ENCODE peak calls at places on chromosomes 6 and 20, in seven cellular contexts. F is suprapubic skin, W is GM23338, S is breast epithelium, R is GM12891, H is HL-60, T is GM12892. N is an unnamed sample.

GRCh38 chr6:11806561-11807317 is 28.1 kb upstream of the ADTRP start:
- DNase-seq in F (no peak), W (no peak), S (peak; percentile 39), R (no peak), H (no peak), T (no peak), N (no peak)

GRCh38 chr6:4928426-4928825 is 75.4 kb downstream of the RPP40 start:
- DNase-seq in F (no peak), W (no peak), S (no peak), R (no peak), H (no peak), T (no peak), N (no peak)

GRCh38 chr6:2697291-2697690 is 53.4 kb downstream of the MYLK4 start:
- DNase-seq in F (no peak), W (peak; percentile 52), S (no peak), R (no peak), H (no peak), T (no peak), N (no peak)

GRCh38 chr6:79669766-79670165 is 38.6 kb downstream of the SH3BGRL2 start:
- DNase-seq in F (no peak), W (no peak), S (no peak), R (no peak), H (no peak), T (no peak), N (no peak)

GRCh38 chr6:154942770-154943169 is 52.3 kb upstream of the TIAM2 start:
- DNase-seq in F (no peak), W (no peak), S (no peak), R (no peak), H (no peak), T (no peak), N (no peak)

GRCh38 chr6:77456531-77457248 is 6.6 kb downstream of the HTR1B start:
- DNase-seq in F (no peak), W (no peak), S (no peak), R (no peak), H (no peak), T (no peak), N (no peak)

GRCh38 chr6:27547157-27548075 is 74.5 kb upstream of the ZNF184 start:
- DNase-seq in F (no peak), W (peak; percentile 80), S (no peak), R (no peak), H (no peak), T (no peak), N (peak; percentile 91)

GRCh38 chr6:137904822-137905617 is 38.0 kb downstream of the TNFAIP3 start:
- DNase-seq in F (no peak), W (no peak), S (no peak), R (no peak), H (no peak), T (no peak), N (no peak)

GRCh38 chr20:5844063-5844681 is 94.0 kb downstream of the SHLD1 start:
- DNase-seq in F (no peak), W (no peak), S (no peak), R (peak; percentile 44), H (no peak), T (peak; percentile 40), N (no peak)

DNA sequence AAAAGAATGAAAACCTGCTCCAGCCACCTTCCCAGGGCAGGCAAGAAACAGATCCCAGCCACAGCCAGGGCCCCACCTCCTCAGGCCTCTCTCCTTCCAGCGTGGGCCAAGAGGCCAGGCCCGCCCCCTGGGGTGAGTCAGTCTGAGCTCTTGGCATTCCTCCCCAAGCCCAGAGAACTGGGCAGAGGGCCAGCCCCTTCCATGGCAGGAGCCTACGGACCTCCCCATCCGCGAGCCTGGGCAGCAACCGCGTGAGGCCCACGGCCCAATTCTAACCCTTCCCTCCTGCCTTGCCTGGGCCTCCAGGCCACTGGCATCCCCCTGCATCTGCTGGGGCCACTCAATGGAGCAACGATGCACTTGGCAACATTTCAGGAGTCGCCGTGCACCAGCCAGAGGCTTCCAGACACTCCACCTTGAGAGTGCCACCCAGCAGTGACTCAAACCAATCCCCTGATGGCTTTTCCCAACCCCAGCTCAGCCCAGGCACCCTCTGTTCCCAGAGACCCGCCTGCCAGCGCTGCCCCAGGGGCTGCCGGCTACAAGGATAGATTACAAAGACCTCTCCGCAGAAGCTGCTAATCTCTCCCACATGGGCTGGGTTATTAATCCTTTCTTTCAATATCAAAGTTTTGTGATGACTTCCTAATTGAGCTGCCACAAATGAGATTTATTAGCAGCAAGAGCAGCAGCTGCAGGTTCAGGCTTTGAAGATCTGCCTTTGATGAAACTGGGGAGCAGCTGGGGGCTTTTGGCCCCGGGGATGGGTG is 85.8 kb downstream of the NFATC2 start:
- DNase-seq in F (peak; percentile 96), W (peak; percentile 35), S (peak; percentile 95), R (no peak), H (peak; percentile 70), T (no peak), N (no peak)
- TF ChIP-seq POLR2AphosphoS5 in F (peak; percentile 65), W (no peak), S (peak; percentile 51), R (no peak), H (no peak), T (no peak), N (no peak)

DNA sequence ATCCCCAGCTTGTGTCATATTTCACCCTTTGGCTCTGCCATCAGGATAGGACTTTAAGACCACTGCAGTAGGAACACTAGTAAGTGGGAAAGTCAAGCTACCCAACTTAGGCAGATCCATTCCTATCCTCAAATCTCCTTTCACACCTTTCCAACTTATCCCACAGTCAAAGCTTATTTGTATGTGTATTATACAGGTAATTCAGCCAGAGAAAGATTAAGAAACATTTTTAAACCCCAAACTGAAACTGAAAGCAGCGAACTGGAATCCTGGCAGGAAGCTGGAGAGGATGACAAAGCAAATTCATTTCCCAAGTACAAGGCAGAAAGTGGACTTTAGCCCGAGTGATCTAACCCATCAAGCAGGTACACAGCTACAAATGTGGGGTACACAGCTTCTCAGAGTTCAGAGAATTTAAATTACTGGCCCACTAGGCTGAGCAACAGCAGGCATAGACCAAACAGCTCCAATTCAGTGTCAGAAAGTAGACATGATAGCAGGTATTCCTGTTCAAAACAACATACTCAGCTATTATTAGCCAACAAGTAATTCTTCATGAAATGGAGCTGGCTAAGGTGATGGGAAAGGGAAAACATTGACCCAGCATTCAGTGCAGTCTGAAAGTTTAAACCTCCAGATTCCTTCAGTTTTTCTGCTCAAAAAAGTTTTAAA is 39.1 kb downstream of the ILRUN start:
- DNase-seq in F (no peak), W (peak; percentile 45), S (peak; percentile 43), R (no peak), H (no peak), T (no peak), N (no peak)
- TF ChIP-seq POLR2AphosphoS5 in F (no peak), W (no peak), S (no peak), R (no peak), H (no peak), T (no peak), N (no peak)

GRCh38 chr6:41636803-41637178 is 1.5 kb upstream of the MDFI start:
- DNase-seq in F (no peak), W (peak; percentile 86), S (peak; percentile 77), R (no peak), H (no peak), T (no peak), N (peak; percentile 50)
- TF ChIP-seq POLR2AphosphoS5 in F (no peak), W (no peak), S (no peak), R (no peak), H (no peak), T (no peak), N (no peak)

GRCh38 chr20:23152308-23152892 is 66.3 kb upstream of the CD93 start:
- DNase-seq in F (no peak), W (no peak), S (no peak), R (no peak), H (peak; percentile 55), T (no peak), N (peak; percentile 27)
- TF ChIP-seq POLR2AphosphoS5 in F (peak; percentile 39), W (no peak), S (peak; percentile 85), R (no peak), H (no peak), T (no peak), N (no peak)

DNA sequence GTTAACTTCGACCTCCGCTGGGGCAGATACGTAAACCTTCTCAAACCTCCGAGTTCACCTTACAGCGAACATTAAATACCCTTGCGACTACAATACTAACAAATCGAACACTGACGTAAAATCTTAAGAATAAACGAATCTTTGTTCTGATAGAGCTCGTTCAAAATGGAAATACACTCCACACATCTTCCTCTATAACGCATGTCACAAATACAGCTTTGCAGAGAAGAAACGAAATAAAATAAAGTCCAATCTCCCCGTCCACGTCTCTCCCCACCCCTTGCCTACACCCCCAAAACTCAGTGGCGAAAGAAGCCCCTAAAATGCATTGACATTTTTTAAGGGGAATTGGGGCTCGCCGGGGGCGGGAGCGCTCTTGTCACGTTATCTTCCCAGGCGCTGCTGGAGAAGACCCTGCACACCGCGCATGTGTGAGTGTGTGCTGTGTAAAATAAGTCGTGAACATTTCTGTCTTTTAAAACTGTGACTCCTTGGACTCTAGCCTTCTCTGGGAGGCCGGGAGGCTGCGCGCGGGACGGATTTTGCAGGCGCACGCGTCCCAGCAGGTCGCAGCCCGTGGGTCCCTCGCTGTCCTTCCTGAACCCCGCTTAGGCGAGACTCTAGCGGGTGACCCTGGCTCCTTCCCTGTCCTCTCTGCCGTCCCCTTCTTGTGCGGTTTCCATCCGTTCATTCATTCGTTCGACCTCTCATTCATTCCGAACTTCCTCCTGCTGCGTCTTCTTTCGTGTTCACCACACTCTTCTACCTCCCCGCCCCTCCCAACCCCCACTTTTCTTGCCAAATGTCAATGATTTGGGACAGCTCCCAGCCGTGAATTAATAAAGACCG is 2.4 kb downstream of the NRN1 start:
- DNase-seq in F (no peak), W (peak; percentile 54), S (no peak), R (no peak), H (no peak), T (no peak), N (peak; percentile 55)
- TF ChIP-seq POLR2AphosphoS5 in F (no peak), W (no peak), S (no peak), R (no peak), H (no peak), T (no peak), N (no peak)

GRCh38 chr6:10418862-10419748 is 4.2 kb upstream of the TFAP2A start:
- DNase-seq in F (peak; percentile 72), W (peak; percentile 95), S (peak; percentile 87), R (no peak), H (no peak), T (no peak), N (no peak)
- TF ChIP-seq POLR2AphosphoS5 in F (no peak), W (no peak), S (no peak), R (no peak), H (no peak), T (no peak), N (no peak)

DNA sequence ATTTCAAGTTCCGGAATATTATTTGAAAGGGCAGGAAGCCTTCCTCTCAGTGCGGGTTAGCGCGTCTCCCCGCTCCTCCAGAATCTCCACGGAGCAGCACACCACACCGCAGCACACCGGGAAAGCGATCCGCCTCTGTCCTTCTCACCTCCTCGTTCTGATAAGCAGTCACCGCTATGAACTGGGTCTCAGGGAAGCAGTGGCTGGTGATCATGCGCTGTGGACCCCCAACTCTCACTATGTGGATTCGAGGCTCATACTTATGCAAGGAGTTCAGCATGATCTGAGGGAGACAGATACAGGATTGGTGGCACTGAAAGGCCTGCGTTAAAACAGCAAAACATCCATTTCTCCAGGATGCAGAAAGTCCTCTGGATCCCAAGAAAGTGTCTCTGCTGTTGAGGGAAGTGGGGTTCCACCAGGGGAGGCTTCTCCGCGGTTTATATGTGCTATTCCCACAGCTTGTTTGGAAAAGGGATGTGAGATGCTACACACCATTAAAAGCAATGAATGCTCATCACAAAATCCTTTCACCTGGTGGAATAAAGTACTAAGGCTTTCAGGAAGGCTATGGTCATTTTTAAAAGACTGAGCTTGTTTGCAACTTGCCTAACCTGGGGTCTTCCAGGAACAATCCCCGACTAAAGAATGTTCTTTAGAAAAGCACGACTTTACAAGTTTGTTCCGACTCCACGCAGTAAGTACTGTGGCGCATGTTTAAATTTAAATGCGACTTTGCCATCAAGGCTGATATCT is 1.9 kb downstream of the TBXT start:
- DNase-seq in F (no peak), W (peak; percentile 31), S (no peak), R (no peak), H (no peak), T (no peak), N (no peak)
- TF ChIP-seq POLR2AphosphoS5 in F (no peak), W (no peak), S (no peak), R (no peak), H (no peak), T (no peak), N (no peak)

N was measured in H1.